ENCODE peak calls at places on chromosome 14, in six cellular contexts. One of them, this sample, is unnamed.

GRCh38 chr14:26199599-26200370 is 398.0 kb downstream of the NOVA1 start:
- DNase-seq in GM10248: no peak
- DNase-seq in coronary artery: no peak
- DNase-seq in GM12864: no peak
- DNase-seq in progenitor cell of endocrine pancreas: no peak
- DNase-seq in AG09309: no peak
- DNase-seq in this sample: no peak

GRCh38 chr14:71692496-71692895 is 239.7 kb upstream of the RGS6 start:
- DNase-seq in GM10248: no peak
- DNase-seq in coronary artery: no peak
- DNase-seq in GM12864: no peak
- DNase-seq in progenitor cell of endocrine pancreas: no peak
- DNase-seq in AG09309: no peak
- DNase-seq in this sample: no peak

GRCh38 chr14:25003537-25003936 is 46.4 kb downstream of the STXBP6 start:
- DNase-seq in GM10248: no peak
- DNase-seq in coronary artery: no peak
- DNase-seq in GM12864: no peak
- DNase-seq in progenitor cell of endocrine pancreas: no peak
- DNase-seq in AG09309: no peak
- DNase-seq in this sample: no peak

GRCh38 chr14:29528889-29529288 is 398.8 kb downstream of the PRKD1 start:
- DNase-seq in GM10248: no peak
- DNase-seq in coronary artery: no peak
- DNase-seq in GM12864: no peak
- DNase-seq in progenitor cell of endocrine pancreas: no peak
- DNase-seq in AG09309: no peak
- DNase-seq in this sample: no peak

GRCh38 chr14:100278702-100279101 is 27.5 kb downstream of the SLC25A29 start:
- DNase-seq in GM10248: peak
- DNase-seq in coronary artery: no peak
- DNase-seq in GM12864: no peak
- DNase-seq in progenitor cell of endocrine pancreas: no peak
- DNase-seq in AG09309: peak
- DNase-seq in this sample: no peak

GRCh38 chr14:95998656-95999055 is 40.5 kb upstream of the C14orf132 start:
- DNase-seq in GM10248: no peak
- DNase-seq in coronary artery: no peak
- DNase-seq in GM12864: no peak
- DNase-seq in progenitor cell of endocrine pancreas: no peak
- DNase-seq in AG09309: peak
- DNase-seq in this sample: no peak

GRCh38 chr14:38716871-38717270 is 386.2 kb downstream of the SEC23A start:
- DNase-seq in GM10248: no peak
- DNase-seq in coronary artery: no peak
- DNase-seq in GM12864: no peak
- DNase-seq in progenitor cell of endocrine pancreas: no peak
- DNase-seq in AG09309: no peak
- DNase-seq in this sample: no peak

GRCh38 chr14:65277027-65277426 is 135.5 kb upstream of the FUT8 start:
- DNase-seq in GM10248: no peak
- DNase-seq in coronary artery: no peak
- DNase-seq in GM12864: no peak
- DNase-seq in progenitor cell of endocrine pancreas: no peak
- DNase-seq in AG09309: no peak
- DNase-seq in this sample: no peak

GRCh38 chr14:39050389-39050788 is 52.6 kb downstream of the SEC23A start:
- DNase-seq in GM10248: peak
- DNase-seq in coronary artery: no peak
- DNase-seq in GM12864: no peak
- DNase-seq in progenitor cell of endocrine pancreas: no peak
- DNase-seq in AG09309: peak
- DNase-seq in this sample: no peak

GRCh38 chr14:71668186-71668912 is 263.9 kb upstream of the RGS6 start:
- DNase-seq in GM10248: no peak
- DNase-seq in coronary artery: no peak
- DNase-seq in GM12864: no peak
- DNase-seq in progenitor cell of endocrine pancreas: no peak
- DNase-seq in AG09309: no peak
- DNase-seq in this sample: no peak

GRCh38 chr14:28661171-28661772 is 105.3 kb upstream of the FOXG1 start:
- DNase-seq in GM10248: no peak
- DNase-seq in coronary artery: no peak
- DNase-seq in GM12864: no peak
- DNase-seq in progenitor cell of endocrine pancreas: no peak
- DNase-seq in AG09309: no peak
- DNase-seq in this sample: no peak

GRCh38 chr14:103712633-103713247 is 2.5 kb downstream of the XRCC3 start:
- DNase-seq in GM10248: no peak
- DNase-seq in coronary artery: no peak
- DNase-seq in GM12864: no peak
- DNase-seq in progenitor cell of endocrine pancreas: no peak
- DNase-seq in AG09309: no peak
- DNase-seq in this sample: no peak

GRCh38 chr14:93018401-93018800 is 95.5 kb downstream of the CHGA start:
- DNase-seq in GM10248: no peak
- DNase-seq in coronary artery: no peak
- DNase-seq in GM12864: no peak
- DNase-seq in progenitor cell of endocrine pancreas: no peak
- DNase-seq in AG09309: no peak
- DNase-seq in this sample: no peak

GRCh38 chr14:96053600-96054381 is 14.6 kb downstream of the C14orf132 start:
- DNase-seq in GM10248: no peak
- DNase-seq in coronary artery: peak
- DNase-seq in GM12864: no peak
- DNase-seq in progenitor cell of endocrine pancreas: no peak
- DNase-seq in AG09309: peak
- DNase-seq in this sample: no peak

GRCh38 chr14:70660967-70661871 is 19.5 kb downstream of the TTC9 start:
- DNase-seq in GM10248: no peak
- DNase-seq in coronary artery: no peak
- DNase-seq in GM12864: no peak
- DNase-seq in progenitor cell of endocrine pancreas: no peak
- DNase-seq in AG09309: no peak
- DNase-seq in this sample: no peak

GRCh38 chr14:68707496-68707895 is 85.4 kb downstream of the ZFP36L1 start:
- DNase-seq in GM10248: no peak
- DNase-seq in coronary artery: peak
- DNase-seq in GM12864: no peak
- DNase-seq in progenitor cell of endocrine pancreas: no peak
- DNase-seq in AG09309: no peak
- DNase-seq in this sample: no peak

GRCh38 chr14:70821916-70822705 is 12.8 kb upstream of the MAP3K9 start:
- DNase-seq in GM10248: peak
- DNase-seq in coronary artery: peak
- DNase-seq in GM12864: no peak
- DNase-seq in progenitor cell of endocrine pancreas: peak
- DNase-seq in AG09309: peak
- DNase-seq in this sample: no peak

GRCh38 chr14:71237556-71237955 is 330.3 kb downstream of the PCNX1 start:
- DNase-seq in GM10248: no peak
- DNase-seq in coronary artery: no peak
- DNase-seq in GM12864: no peak
- DNase-seq in progenitor cell of endocrine pancreas: no peak
- DNase-seq in AG09309: no peak
- DNase-seq in this sample: no peak

GRCh38 chr14:53285064-53285463 is 131.9 kb upstream of the DDHD1 start:
- DNase-seq in GM10248: no peak
- DNase-seq in coronary artery: no peak
- DNase-seq in GM12864: no peak
- DNase-seq in progenitor cell of endocrine pancreas: no peak
- DNase-seq in AG09309: no peak
- DNase-seq in this sample: no peak

GRCh38 chr14:101105045-101105444 is 201.5 kb upstream of the RTL1 start:
- DNase-seq in GM10248: no peak
- DNase-seq in coronary artery: peak
- DNase-seq in GM12864: no peak
- DNase-seq in progenitor cell of endocrine pancreas: no peak
- DNase-seq in AG09309: no peak
- DNase-seq in this sample: no peak

GRCh38 chr14:41055589-41055988 is 551.1 kb upstream of the LRFN5 start:
- DNase-seq in GM10248: no peak
- DNase-seq in coronary artery: no peak
- DNase-seq in GM12864: no peak
- DNase-seq in progenitor cell of endocrine pancreas: no peak
- DNase-seq in AG09309: no peak
- DNase-seq in this sample: no peak

GRCh38 chr14:91870001-91870400 is 2.7 kb upstream of the TC2N start:
- DNase-seq in GM10248: no peak
- DNase-seq in coronary artery: no peak
- DNase-seq in GM12864: no peak
- DNase-seq in progenitor cell of endocrine pancreas: no peak
- DNase-seq in AG09309: no peak
- DNase-seq in this sample: no peak

GRCh38 chr14:91363776-91364523 is 53.7 kb downstream of the CCDC88C start:
- DNase-seq in GM10248: peak
- DNase-seq in coronary artery: no peak
- DNase-seq in GM12864: peak
- DNase-seq in progenitor cell of endocrine pancreas: no peak
- DNase-seq in AG09309: no peak
- DNase-seq in this sample: peak

GRCh38 chr14:39265741-39266588 is 32.2 kb downstream of the MIA2 start:
- DNase-seq in GM10248: no peak
- DNase-seq in coronary artery: no peak
- DNase-seq in GM12864: peak
- DNase-seq in progenitor cell of endocrine pancreas: no peak
- DNase-seq in AG09309: no peak
- DNase-seq in this sample: no peak

GRCh38 chr14:82313889-82314288 is 780.2 kb upstream of the SEL1L start:
- DNase-seq in GM10248: no peak
- DNase-seq in coronary artery: no peak
- DNase-seq in GM12864: no peak
- DNase-seq in progenitor cell of endocrine pancreas: no peak
- DNase-seq in AG09309: no peak
- DNase-seq in this sample: no peak

GRCh38 chr14:93056166-93056839 is 59.4 kb downstream of the ITPK1 start:
- DNase-seq in GM10248: no peak
- DNase-seq in coronary artery: no peak
- DNase-seq in GM12864: no peak
- DNase-seq in progenitor cell of endocrine pancreas: no peak
- DNase-seq in AG09309: peak
- DNase-seq in this sample: no peak

GRCh38 chr14:75170797-75171196 is 5.6 kb downstream of the TMED10 start:
- DNase-seq in GM10248: no peak
- DNase-seq in coronary artery: no peak
- DNase-seq in GM12864: no peak
- DNase-seq in progenitor cell of endocrine pancreas: no peak
- DNase-seq in AG09309: no peak
- DNase-seq in this sample: no peak

GRCh38 chr14:95294834-95295599 is 24.7 kb downstream of the CLMN start:
- DNase-seq in GM10248: no peak
- DNase-seq in coronary artery: no peak
- DNase-seq in GM12864: no peak
- DNase-seq in progenitor cell of endocrine pancreas: no peak
- DNase-seq in AG09309: no peak
- DNase-seq in this sample: no peak

GRCh38 chr14:41650802-41651201 is 44.1 kb downstream of the LRFN5 start:
- DNase-seq in GM10248: no peak
- DNase-seq in coronary artery: no peak
- DNase-seq in GM12864: no peak
- DNase-seq in progenitor cell of endocrine pancreas: no peak
- DNase-seq in AG09309: no peak
- DNase-seq in this sample: no peak

GRCh38 chr14:74945852-74946658 is 9.3 kb downstream of the PGF start:
- DNase-seq in GM10248: peak
- DNase-seq in coronary artery: no peak
- DNase-seq in GM12864: no peak
- DNase-seq in progenitor cell of endocrine pancreas: peak
- DNase-seq in AG09309: no peak
- DNase-seq in this sample: peak

GRCh38 chr14:38758661-38759060 is 344.4 kb downstream of the SEC23A start:
- DNase-seq in GM10248: no peak
- DNase-seq in coronary artery: no peak
- DNase-seq in GM12864: no peak
- DNase-seq in progenitor cell of endocrine pancreas: no peak
- DNase-seq in AG09309: no peak
- DNase-seq in this sample: no peak

GRCh38 chr14:76115010-76115422 is 36.7 kb upstream of the GPATCH2L start:
- DNase-seq in GM10248: no peak
- DNase-seq in coronary artery: no peak
- DNase-seq in GM12864: no peak
- DNase-seq in progenitor cell of endocrine pancreas: no peak
- DNase-seq in AG09309: no peak
- DNase-seq in this sample: no peak

GRCh38 chr14:72902802-72903530 is 9.1 kb upstream of the DPF3 start:
- DNase-seq in GM10248: no peak
- DNase-seq in coronary artery: no peak
- DNase-seq in GM12864: no peak
- DNase-seq in progenitor cell of endocrine pancreas: no peak
- DNase-seq in AG09309: no peak
- DNase-seq in this sample: no peak
- TF ChIP-seq CTCF in GM10248: no peak
- TF ChIP-seq CTCF in coronary artery: no peak
- TF ChIP-seq CTCF in GM12864: no peak
- TF ChIP-seq CTCF in progenitor cell of endocrine pancreas: no peak
- TF ChIP-seq CTCF in AG09309: no peak
- TF ChIP-seq CTCF in this sample: no peak

GRCh38 chr14:46048127-46048526 is 603.5 kb downstream of the RPL10L start:
- DNase-seq in GM10248: no peak
- DNase-seq in coronary artery: no peak
- DNase-seq in GM12864: no peak
- DNase-seq in progenitor cell of endocrine pancreas: peak
- DNase-seq in AG09309: no peak
- DNase-seq in this sample: no peak
- TF ChIP-seq CTCF in GM10248: peak
- TF ChIP-seq CTCF in coronary artery: no peak
- TF ChIP-seq CTCF in GM12864: peak
- TF ChIP-seq CTCF in progenitor cell of endocrine pancreas: no peak
- TF ChIP-seq CTCF in AG09309: peak
- TF ChIP-seq CTCF in this sample: no peak

GRCh38 chr14:35879654-35880249 is 53.6 kb downstream of the BRMS1L start:
- DNase-seq in GM10248: peak
- DNase-seq in coronary artery: no peak
- DNase-seq in GM12864: no peak
- DNase-seq in progenitor cell of endocrine pancreas: no peak
- DNase-seq in AG09309: no peak
- DNase-seq in this sample: no peak
- TF ChIP-seq CTCF in GM10248: peak
- TF ChIP-seq CTCF in coronary artery: peak
- TF ChIP-seq CTCF in GM12864: peak
- TF ChIP-seq CTCF in progenitor cell of endocrine pancreas: peak
- TF ChIP-seq CTCF in AG09309: peak
- TF ChIP-seq CTCF in this sample: peak

DNA sequence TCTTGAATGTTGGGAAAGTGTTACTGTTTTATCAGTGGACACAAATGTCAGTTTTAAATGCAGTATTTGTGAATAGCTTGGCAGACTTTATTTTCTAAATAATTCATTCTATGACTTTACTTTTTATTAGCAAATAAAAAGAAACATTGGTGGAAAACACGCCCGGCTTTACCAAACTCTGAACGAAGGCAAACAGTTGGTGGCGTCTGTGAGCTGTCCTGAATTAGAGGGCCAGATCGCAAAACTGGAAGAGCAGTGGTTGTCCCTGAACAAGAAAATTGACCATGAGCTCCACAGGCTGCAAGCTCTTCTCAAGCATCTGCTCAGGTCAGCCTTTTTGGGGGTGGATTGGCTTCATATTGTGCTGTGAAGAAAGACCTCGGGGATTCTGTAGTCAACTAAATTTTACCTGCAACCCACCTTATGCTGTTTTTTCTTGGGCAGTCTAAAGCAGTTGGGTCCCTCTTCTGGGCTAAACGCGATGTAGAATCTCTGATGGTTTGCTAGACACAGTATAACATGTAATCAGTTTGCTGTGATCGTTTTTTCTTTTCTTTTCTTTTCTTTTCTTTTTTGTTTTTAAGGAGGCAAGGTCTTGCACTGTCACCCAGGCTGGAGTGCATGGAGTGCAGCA is 156.4 kb downstream of the ESR2 start:
- DNase-seq in GM10248: no peak
- DNase-seq in coronary artery: no peak
- DNase-seq in GM12864: no peak
- DNase-seq in progenitor cell of endocrine pancreas: no peak
- DNase-seq in AG09309: no peak
- DNase-seq in this sample: no peak
- TF ChIP-seq CTCF in GM10248: peak
- TF ChIP-seq CTCF in coronary artery: no peak
- TF ChIP-seq CTCF in GM12864: peak
- TF ChIP-seq CTCF in progenitor cell of endocrine pancreas: no peak
- TF ChIP-seq CTCF in AG09309: peak
- TF ChIP-seq CTCF in this sample: no peak

This sample was measured in CD14-positive monocyte.